ENCODE peak calls at places on chromosomes 7 and 10, in ten cellular contexts. C is heart right ventricle; R is CD4-positive, alpha-beta memory T cell; Z is effector memory CD4-positive, alpha-beta T cell; S is PC-3; Y is stomach; Q is tibial artery; L is SK-N-SH; F is body of pancreas; N is GM23248. W is an unnamed sample.

GRCh38 chr10:613217-613616 is 76.3 kb downstream of the DIP2C start:
- DNase-seq in C (peak; percentile 45), R (no peak), Z (no peak), S (peak; percentile 82), Y (peak; percentile 85), Q (no peak), L (no peak), F (peak; percentile 93), N (no peak), W (no peak)

GRCh38 chr7:575425-576366 is 56.0 kb upstream of the PDGFA start:
- DNase-seq in C (no peak), R (no peak), Z (no peak), S (no peak), Y (no peak), Q (no peak), L (no peak), F (no peak), N (no peak), W (no peak)

GRCh38 chr10:53298443-53298842 is 525.9 kb upstream of the MBL2 start:
- DNase-seq in C (no peak), R (no peak), Z (no peak), S (peak; percentile 58), Y (no peak), Q (no peak), L (no peak), F (no peak), N (no peak), W (no peak)

GRCh38 chr10:110192552-110192951 is 14.9 kb upstream of the MXI1 start:
- DNase-seq in C (no peak), R (no peak), Z (no peak), S (no peak), Y (no peak), Q (no peak), L (no peak), F (no peak), N (no peak), W (no peak)

GRCh38 chr10:101896466-101896865 is 52.9 kb upstream of the KCNIP2 start:
- DNase-seq in C (no peak), R (no peak), Z (no peak), S (no peak), Y (no peak), Q (no peak), L (no peak), F (no peak), N (peak; percentile 24), W (no peak)

GRCh38 chr7:123054357-123055133 is 59.0 kb upstream of the TAS2R16 start:
- DNase-seq in C (peak; percentile 5), R (no peak), Z (no peak), S (peak; percentile 19), Y (peak; percentile 29), Q (no peak), L (no peak), F (peak; percentile 56), N (no peak), W (no peak)

GRCh38 chr7:151403764-151404163 is 6.1 kb downstream of the WDR86 start:
- DNase-seq in C (no peak), R (no peak), Z (no peak), S (no peak), Y (no peak), Q (no peak), L (no peak), F (no peak), N (no peak), W (no peak)

GRCh38 chr10:117442521-117442920 is 67.3 kb upstream of the PDZD8 start:
- DNase-seq in C (no peak), R (no peak), Z (no peak), S (no peak), Y (no peak), Q (no peak), L (no peak), F (no peak), N (peak; percentile 66), W (no peak)

GRCh38 chr10:49614242-49615198 is 683 bp downstream of the CHAT start:
- DNase-seq in C (no peak), R (no peak), Z (no peak), S (no peak), Y (no peak), Q (no peak), L (no peak), F (no peak), N (no peak), W (no peak)

GRCh38 chr7:86913709-86914108 is 145.7 kb downstream of the ELAPOR2 start:
- DNase-seq in C (no peak), R (no peak), Z (no peak), S (no peak), Y (no peak), Q (no peak), L (peak; percentile 20), F (no peak), N (peak; percentile 85), W (no peak)

GRCh38 chr10:57014758-57015157 is 653.7 kb upstream of the ZWINT start:
- DNase-seq in C (no peak), R (no peak), Z (no peak), S (no peak), Y (no peak), Q (no peak), L (no peak), F (no peak), N (no peak), W (no peak)
- H3K9me3 ChIP-seq in C (no peaks in the 10 kb centered on the region), R (no peaks in the 10 kb centered on the region), Z (no peaks in the 10 kb centered on the region), S (peaks cover 14% of the 10 kb centered on the region), Y (peaks cover 33% of the 10 kb centered on the region), Q (no peaks in the 10 kb centered on the region), L (no peaks in the 10 kb centered on the region), F (no peaks in the 10 kb centered on the region), N (no peaks in the 10 kb centered on the region), W (no peaks in the 10 kb centered on the region)

GRCh38 chr7:158365332-158365731 is 222.3 kb downstream of the PTPRN2 start:
- DNase-seq in C (no peak), R (no peak), Z (no peak), S (no peak), Y (no peak), Q (no peak), L (no peak), F (no peak), N (no peak), W (no peak)
- H3K9me3 ChIP-seq in C (no peaks in the 10 kb centered on the region), R (no peaks in the 10 kb centered on the region), Z (no peaks in the 10 kb centered on the region), S (no peaks in the 10 kb centered on the region), Y (no peaks in the 10 kb centered on the region), Q (no peaks in the 10 kb centered on the region), L (no peaks in the 10 kb centered on the region), F (no peaks in the 10 kb centered on the region), N (no peaks in the 10 kb centered on the region), W (no peaks in the 10 kb centered on the region)

GRCh38 chr10:131727612-131728011 is 173.2 kb upstream of the PPP2R2D start:
- DNase-seq in C (no peak), R (no peak), Z (no peak), S (no peak), Y (peak; percentile 23), Q (no peak), L (no peak), F (no peak), N (no peak), W (no peak)

GRCh38 chr10:131725736-131726459 is 174.9 kb upstream of the PPP2R2D start:
- DNase-seq in C (no peak), R (no peak), Z (no peak), S (no peak), Y (peak; percentile 24), Q (no peak), L (peak; percentile 25), F (no peak), N (no peak), W (no peak)

GRCh38 chr10:131726967-131727366 is 173.8 kb upstream of the PPP2R2D start:
- DNase-seq in C (no peak), R (no peak), Z (no peak), S (no peak), Y (peak; percentile 20), Q (no peak), L (peak; percentile 33), F (no peak), N (no peak), W (no peak)

GRCh38 chr10:131724891-131725735 is 175.7 kb upstream of the PPP2R2D start:
- DNase-seq in C (no peak), R (no peak), Z (no peak), S (no peak), Y (peak; percentile 18), Q (no peak), L (peak; percentile 22), F (no peak), N (no peak), W (no peak)

GRCh38 chr10:131726460-131726861 is 174.3 kb upstream of the PPP2R2D start:
- DNase-seq in C (peak; percentile 50), R (no peak), Z (no peak), S (no peak), Y (peak; percentile 43), Q (peak; percentile 61), L (peak; percentile 87), F (peak; percentile 56), N (peak; percentile 2), W (no peak)
- H3K9me3 ChIP-seq in C (no peaks in the 10 kb centered on the region), R (no peaks in the 10 kb centered on the region), Z (no peaks in the 10 kb centered on the region), S (no peaks in the 10 kb centered on the region), Y (no peaks in the 10 kb centered on the region), Q (no peaks in the 10 kb centered on the region), L (no peaks in the 10 kb centered on the region), F (no peaks in the 10 kb centered on the region), N (no peaks in the 10 kb centered on the region), W (no peaks in the 10 kb centered on the region)

DNA sequence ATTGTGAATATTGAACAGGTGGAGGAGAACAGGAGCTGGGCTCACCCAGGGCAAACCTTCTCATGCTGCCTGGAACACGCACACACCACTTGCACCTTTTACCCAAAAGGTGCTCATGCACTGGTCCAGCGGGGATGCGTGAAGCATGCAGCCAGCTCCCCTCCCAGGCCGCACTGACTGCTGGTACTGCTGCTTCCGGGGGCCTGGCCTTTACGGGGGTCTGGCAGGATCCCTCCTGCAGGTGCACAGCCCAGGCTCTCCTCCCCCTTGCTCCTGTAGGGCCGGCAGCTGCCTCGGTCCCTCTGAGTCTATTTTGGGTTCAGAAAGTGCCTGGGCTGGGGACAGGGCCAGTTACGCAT is 221.7 kb downstream of the DNAJB6 start:
- DNase-seq in C (no peak), R (no peak), Z (no peak), S (no peak), Y (no peak), Q (peak; percentile 12), L (no peak), F (no peak), N (no peak), W (no peak)
- H3K9me3 ChIP-seq in C (no peaks in the 10 kb centered on the region), R (no peaks in the 10 kb centered on the region), Z (no peaks in the 10 kb centered on the region), S (no peaks in the 10 kb centered on the region), Y (no peaks in the 10 kb centered on the region), Q (no peaks in the 10 kb centered on the region), L (no peaks in the 10 kb centered on the region), F (no peaks in the 10 kb centered on the region), N (no peaks in the 10 kb centered on the region), W (no peaks in the 10 kb centered on the region)

GRCh38 chr7:158392251-158392650 is 195.4 kb downstream of the PTPRN2 start:
- DNase-seq in C (no peak), R (no peak), Z (no peak), S (no peak), Y (no peak), Q (no peak), L (no peak), F (no peak), N (no peak), W (no peak)
- H3K9me3 ChIP-seq in C (no peaks in the 10 kb centered on the region), R (no peaks in the 10 kb centered on the region), Z (no peaks in the 10 kb centered on the region), S (no peaks in the 10 kb centered on the region), Y (no peaks in the 10 kb centered on the region), Q (no peaks in the 10 kb centered on the region), L (no peaks in the 10 kb centered on the region), F (no peaks in the 10 kb centered on the region), N (no peaks in the 10 kb centered on the region), W (no peaks in the 10 kb centered on the region)

GRCh38 chr7:141577043-141577839 is 26.0 kb downstream of the AGK start:
- DNase-seq in C (no peak), R (no peak), Z (no peak), S (no peak), Y (no peak), Q (no peak), L (no peak), F (no peak), N (no peak), W (no peak)
- H3K9me3 ChIP-seq in C (peaks cover 19% of the 10 kb centered on the region), R (no peaks in the 10 kb centered on the region), Z (no peaks in the 10 kb centered on the region), S (peaks cover 12% of the 10 kb centered on the region), Y (peaks cover 31% of the 10 kb centered on the region), Q (peaks cover 5% of the 10 kb centered on the region), L (peaks cover 8% of the 10 kb centered on the region), F (no peaks in the 10 kb centered on the region), N (no peaks in the 10 kb centered on the region), W (peaks cover 4% of the 10 kb centered on the region)

GRCh38 chr7:139955098-139955820 is 107.5 kb downstream of the PARP12 start:
- DNase-seq in C (no peak), R (no peak), Z (no peak), S (no peak), Y (no peak), Q (no peak), L (no peak), F (no peak), N (no peak), W (no peak)
- H3K9me3 ChIP-seq in C (no peaks in the 10 kb centered on the region), R (no peaks in the 10 kb centered on the region), Z (no peaks in the 10 kb centered on the region), S (no peaks in the 10 kb centered on the region), Y (no peaks in the 10 kb centered on the region), Q (no peaks in the 10 kb centered on the region), L (no peaks in the 10 kb centered on the region), F (no peaks in the 10 kb centered on the region), N (no peaks in the 10 kb centered on the region), W (no peaks in the 10 kb centered on the region)

W was measured in T-helper 17 cell.